ENCODE peak calls at places on chromosomes 5 and 9, in six cellular contexts. G, T, F, L, C and E are unnamed samples.
A peak's percentile ranks its signal among the peaks of the same experiment; 100 is the strongest.

GRCh38 chr5:134451618-134452505 is 40.2 kb upstream of the CDKN2AIPNL start:
- DNase-seq in G (no peak), T (no peak), F (peak; percentile 90), L (peak; percentile 55), C (no peak), E (peak; percentile 76)

GRCh38 chr5:71996789-71997188 is 110.5 kb upstream of the MAP1B start:
- DNase-seq in G (no peak), T (no peak), F (no peak), L (no peak), C (no peak), E (no peak)

GRCh38 chr5:60830581-60831127 is 13.4 kb downstream of the ELOVL7 start:
- DNase-seq in G (no peak), T (no peak), F (no peak), L (no peak), C (no peak), E (no peak)

GRCh38 chr5:174625591-174626365 is 98.6 kb upstream of the MSX2 start:
- DNase-seq in G (no peak), T (no peak), F (no peak), L (no peak), C (no peak), E (no peak)

GRCh38 chr9:131095666-131096489 is 453 bp upstream of the AIF1L start:
- DNase-seq in G (peak; percentile 22), T (no peak), F (peak; percentile 81), L (no peak), C (no peak), E (no peak)

GRCh38 chr5:135457424-135458071 is 5.4 kb upstream of the TIFAB start:
- DNase-seq in G (peak; percentile 74), T (peak; percentile 73), F (peak; percentile 89), L (peak; percentile 69), C (peak; percentile 62), E (peak; percentile 20)

GRCh38 chr9:35812025-35812602 is at the start of gene SPAG8:
- DNase-seq in G (peak; percentile 38), T (peak; percentile 94), F (peak; percentile 98), L (peak; percentile 95), C (peak; percentile 89), E (peak; percentile 92)

GRCh38 chr5:139473565-139473964 is 2.8 kb downstream of the SMIM33 start:
- DNase-seq in G (no peak), T (no peak), F (no peak), L (no peak), C (no peak), E (no peak)

GRCh38 chr5:127440831-127441230 is 76.6 kb upstream of the PRRC1 start:
- DNase-seq in G (no peak), T (no peak), F (no peak), L (no peak), C (no peak), E (no peak)

DNA sequence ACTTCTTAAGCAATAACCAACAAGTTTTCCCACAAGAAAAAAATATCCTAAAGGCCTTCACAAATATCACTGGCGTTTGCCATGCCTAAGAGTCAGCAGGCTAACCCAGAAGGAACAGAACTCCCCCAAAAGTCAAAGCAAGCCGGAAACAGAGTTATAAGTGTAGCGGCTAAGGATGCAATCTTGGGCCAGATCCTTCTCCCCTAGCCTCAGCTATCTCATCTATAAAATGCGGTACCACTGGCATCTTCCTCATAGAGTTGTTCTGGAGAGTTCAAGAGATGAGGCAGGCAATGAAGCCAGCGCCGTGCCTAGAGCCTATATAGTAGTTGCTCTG is 640 bp downstream of the DPM2 start:
- DNase-seq in G (no peak), T (no peak), F (no peak), L (no peak), C (no peak), E (no peak)
- H3K4me3 ChIP-seq in G (peak overlapping the region; percentile 88), T (peak overlapping the region; percentile 64), F (peak overlapping the region; percentile 61), L (peak overlapping the region; percentile 52), C (peak overlapping the region; percentile 79), E (peak overlapping the region; percentile 69)

DNA sequence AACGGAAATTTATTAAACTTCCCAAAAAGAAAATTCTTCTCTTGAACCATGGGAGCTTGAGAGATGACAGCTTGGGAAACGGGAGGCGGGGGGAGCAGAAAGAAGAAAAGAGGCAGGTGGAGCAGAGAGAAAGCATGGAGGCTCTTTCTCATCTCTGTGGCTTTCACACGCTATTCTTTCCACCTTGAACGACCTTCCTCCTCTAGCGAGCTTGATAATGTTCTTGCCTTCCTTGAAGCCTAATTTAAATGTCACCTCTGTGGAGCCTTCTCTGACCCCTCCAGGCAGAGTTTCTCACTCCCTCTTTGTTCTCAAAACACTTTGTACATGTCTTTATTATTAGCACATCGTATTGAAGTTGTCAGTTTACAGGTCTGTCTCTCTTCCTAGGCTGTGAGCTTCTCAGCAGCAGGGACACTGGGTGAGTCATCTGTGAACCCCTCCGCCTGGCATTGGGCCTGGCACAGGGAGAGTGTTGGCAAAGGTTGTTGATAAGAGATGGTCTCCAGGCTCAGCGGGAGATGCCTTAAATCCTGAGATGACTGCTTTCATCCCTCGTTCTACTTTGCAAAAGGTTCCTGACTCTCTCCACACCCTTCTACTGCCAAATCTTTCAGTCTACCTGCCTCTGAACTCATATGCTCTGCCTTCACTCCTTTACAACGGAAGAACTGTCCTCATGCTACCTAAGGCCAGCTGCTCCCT is 14.1 kb upstream of the STRBP start:
- DNase-seq in G (peak; percentile 21), T (no peak), F (peak; percentile 78), L (peak; percentile 19), C (no peak), E (peak; percentile 29)
- TF ChIP-seq POLR2A in G (no peak), T (no peak), F (no peak), L (no peak), C (no peak), E (no peak)

GRCh38 chr9:37529111-37529510 is 43.4 kb downstream of the POLR1E start:
- DNase-seq in G (no peak), T (no peak), F (no peak), L (peak; percentile 71), C (no peak), E (no peak)
- H3K4me3 ChIP-seq in G (no peak overlapping the region), T (no peak overlapping the region), F (no peak overlapping the region), L (no peak overlapping the region), C (peak overlapping the region; percentile 22), E (no peak overlapping the region)

GRCh38 chr5:162886717-162887116 is 550.7 kb upstream of the CCNG1 start:
- DNase-seq in G (no peak), T (no peak), F (no peak), L (no peak), C (no peak), E (no peak)
- TF ChIP-seq POLR2A in G (no peak), T (no peak), F (no peak), L (no peak), C (no peak), E (no peak)

GRCh38 chr5:124929000-124929399 is 182.6 kb upstream of the ZNF608 start:
- DNase-seq in G (no peak), T (no peak), F (no peak), L (no peak), C (no peak), E (no peak)
- H3K4me3 ChIP-seq in G (no peak overlapping the region), T (no peak overlapping the region), F (no peak overlapping the region), L (no peak overlapping the region), C (no peak overlapping the region), E (no peak overlapping the region)

DNA sequence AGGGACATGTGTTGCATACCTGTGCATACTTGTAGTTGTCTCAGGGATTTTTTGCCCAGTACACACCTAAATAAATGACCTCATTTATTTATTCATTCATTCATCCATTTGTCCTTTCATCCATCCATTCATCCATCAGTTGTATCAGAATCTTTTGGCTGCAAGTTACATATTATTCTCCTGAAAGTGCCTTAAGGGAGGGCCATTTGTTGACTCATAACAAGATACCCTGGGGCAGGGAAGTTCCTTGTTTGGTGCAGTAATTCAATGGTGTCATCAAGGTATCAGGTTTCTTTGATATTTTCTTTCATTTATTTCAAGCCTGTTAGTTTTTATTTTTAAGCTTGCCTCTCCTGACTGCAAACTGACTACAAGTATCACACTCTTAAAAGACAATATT is 597.9 kb upstream of the TLE4 start:
- DNase-seq in G (no peak), T (no peak), F (peak; percentile 14), L (no peak), C (no peak), E (no peak)
- TF ChIP-seq POLR2A in G (no peak), T (no peak), F (no peak), L (no peak), C (no peak), E (no peak)

GRCh38 chr9:6218099-6218502 is 2.5 kb downstream of the IL33 start:
- DNase-seq in G (no peak), T (no peak), F (no peak), L (no peak), C (no peak), E (no peak)

GRCh38 chr9:6219040-6219439 is 3.4 kb downstream of the IL33 start:
- DNase-seq in G (no peak), T (no peak), F (no peak), L (no peak), C (no peak), E (no peak)

GRCh38 chr9:6216951-6217350 is 1.3 kb downstream of the IL33 start:
- DNase-seq in G (no peak), T (no peak), F (no peak), L (no peak), C (no peak), E (no peak)

GRCh38 chr9:6216002-6216401 is 395 bp downstream of the IL33 start:
- DNase-seq in G (no peak), T (no peak), F (no peak), L (no peak), C (no peak), E (no peak)

GRCh38 chr9:6219981-6220380 is 4.4 kb downstream of the IL33 start:
- DNase-seq in G (no peak), T (no peak), F (no peak), L (no peak), C (no peak), E (no peak)
- H3K4me3 ChIP-seq in G (no peak overlapping the region), T (no peak overlapping the region), F (no peak overlapping the region), L (no peak overlapping the region), C (no peak overlapping the region), E (no peak overlapping the region)

GRCh38 chr5:56947052-56947451 is 4.9 kb downstream of the MIER3 start:
- DNase-seq in G (no peak), T (no peak), F (no peak), L (no peak), C (no peak), E (no peak)

GRCh38 chr5:56950626-56951130 is 1.2 kb downstream of the MIER3 start:
- DNase-seq in G (peak; percentile 13), T (peak; percentile 64), F (peak; percentile 58), L (peak; percentile 76), C (peak; percentile 63), E (peak; percentile 66)

GRCh38 chr5:56951946-56952691 is at the start of gene MIER3:
- DNase-seq in G (peak; percentile 32), T (peak; percentile 84), F (peak; percentile 83), L (peak; percentile 87), C (peak; percentile 74), E (peak; percentile 77)

GRCh38 chr5:56951131-56951945 is 585 bp downstream of the MIER3 start:
- DNase-seq in G (no peak), T (peak; percentile 51), F (peak; percentile 31), L (peak; percentile 33), C (peak; percentile 51), E (peak; percentile 15)
- TF ChIP-seq POLR2A in G (no peak), T (no peak), F (no peak), L (no peak), C (no peak), E (no peak)

GRCh38 chr9:97502984-97503861 is 1.8 kb downstream of the TMOD1 start:
- DNase-seq in G (no peak), T (no peak), F (no peak), L (no peak), C (no peak), E (no peak)
- H3K4me3 ChIP-seq in G (no peak overlapping the region), T (no peak overlapping the region), F (no peak overlapping the region), L (peak overlapping the region; percentile 63), C (peak overlapping the region; percentile 66), E (peak overlapping the region; percentile 59)